ENCODE peak calls at places on chromosome 13, in eight cellular contexts. One of them, this sample, is unnamed.

GRCh38 chr13:29594310-29594709 is 1.2 kb downstream of the SLC7A1 start:
- DNase-seq in A549: peak; percentile 80
- DNase-seq in stimulated activated CD4-positive, alpha-beta T cell treated with anti-CD3 and anti-CD28 coated beads, Interleukin-2, amount 100 ng/mL, for 4 hours: peak; percentile 24
- DNase-seq in NCI-H774: peak; percentile 8
- DNase-seq in brain microvascular endothelial cell: peak; percentile 84
- DNase-seq in heart right ventricle: no peak
- DNase-seq in endodermal cell: peak; percentile 71
- DNase-seq in NCI-H1436: no peak
- DNase-seq in this sample: peak; percentile 42

GRCh38 chr13:94660695-94661324 is 51.5 kb downstream of the SOX21 start:
- DNase-seq in brain microvascular endothelial cell: peak; percentile 27
- DNase-seq in A549: peak; percentile 45
- DNase-seq in NCI-H1436: no peak
- DNase-seq in endodermal cell: no peak
- DNase-seq in stimulated activated CD4-positive, alpha-beta T cell treated with anti-CD3 and anti-CD28 coated beads, Interleukin-2, amount 100 ng/mL, for 4 hours: no peak
- DNase-seq in heart right ventricle: no peak
- DNase-seq in NCI-H774: peak; percentile 47
- DNase-seq in this sample: no peak

GRCh38 chr13:88031980-88032562 is 360.9 kb downstream of the SLITRK5 start:
- DNase-seq in A549: no peak
- DNase-seq in endodermal cell: no peak
- DNase-seq in NCI-H774: no peak
- DNase-seq in heart right ventricle: no peak
- DNase-seq in brain microvascular endothelial cell: no peak
- DNase-seq in stimulated activated CD4-positive, alpha-beta T cell treated with anti-CD3 and anti-CD28 coated beads, Interleukin-2, amount 100 ng/mL, for 4 hours: no peak
- DNase-seq in NCI-H1436: no peak
- DNase-seq in this sample: no peak

GRCh38 chr13:113860051-113860471 is 3.8 kb downstream of the GAS6 start:
- DNase-seq in heart right ventricle: no peak
- DNase-seq in brain microvascular endothelial cell: no peak
- DNase-seq in NCI-H774: no peak
- DNase-seq in A549: no peak
- DNase-seq in NCI-H1436: no peak
- DNase-seq in stimulated activated CD4-positive, alpha-beta T cell treated with anti-CD3 and anti-CD28 coated beads, Interleukin-2, amount 100 ng/mL, for 4 hours: no peak
- DNase-seq in endodermal cell: peak; percentile 74
- DNase-seq in this sample: no peak

GRCh38 chr13:99614465-99614885 is 113.2 kb downstream of the TM9SF2 start:
- DNase-seq in endodermal cell: peak; percentile 75
- DNase-seq in stimulated activated CD4-positive, alpha-beta T cell treated with anti-CD3 and anti-CD28 coated beads, Interleukin-2, amount 100 ng/mL, for 4 hours: no peak
- DNase-seq in A549: peak; percentile 53
- DNase-seq in heart right ventricle: no peak
- DNase-seq in brain microvascular endothelial cell: no peak
- DNase-seq in NCI-H1436: no peak
- DNase-seq in NCI-H774: peak; percentile 13
- DNase-seq in this sample: no peak

GRCh38 chr13:53105881-53106280 is 77.3 kb downstream of the OLFM4 start:
- DNase-seq in NCI-H1436: no peak
- DNase-seq in NCI-H774: no peak
- DNase-seq in endodermal cell: no peak
- DNase-seq in heart right ventricle: no peak
- DNase-seq in brain microvascular endothelial cell: no peak
- DNase-seq in A549: no peak
- DNase-seq in stimulated activated CD4-positive, alpha-beta T cell treated with anti-CD3 and anti-CD28 coated beads, Interleukin-2, amount 100 ng/mL, for 4 hours: no peak
- DNase-seq in this sample: no peak

GRCh38 chr13:37486171-37486661 is 112.4 kb downstream of the POSTN start:
- DNase-seq in brain microvascular endothelial cell: no peak
- DNase-seq in NCI-H1436: no peak
- DNase-seq in heart right ventricle: no peak
- DNase-seq in NCI-H774: no peak
- DNase-seq in A549: no peak
- DNase-seq in endodermal cell: no peak
- DNase-seq in stimulated activated CD4-positive, alpha-beta T cell treated with anti-CD3 and anti-CD28 coated beads, Interleukin-2, amount 100 ng/mL, for 4 hours: no peak
- DNase-seq in this sample: no peak

GRCh38 chr13:102900193-102900608 is 54.4 kb downstream of the ERCC5 start:
- DNase-seq in endodermal cell: no peak
- DNase-seq in NCI-H774: no peak
- DNase-seq in stimulated activated CD4-positive, alpha-beta T cell treated with anti-CD3 and anti-CD28 coated beads, Interleukin-2, amount 100 ng/mL, for 4 hours: no peak
- DNase-seq in A549: no peak
- DNase-seq in NCI-H1436: no peak
- DNase-seq in heart right ventricle: no peak
- DNase-seq in brain microvascular endothelial cell: no peak
- DNase-seq in this sample: no peak

GRCh38 chr13:30796132-30796832 is 60.9 kb downstream of the ALOX5AP start:
- DNase-seq in brain microvascular endothelial cell: peak; percentile 43
- DNase-seq in NCI-H1436: no peak
- DNase-seq in A549: peak; percentile 37
- DNase-seq in stimulated activated CD4-positive, alpha-beta T cell treated with anti-CD3 and anti-CD28 coated beads, Interleukin-2, amount 100 ng/mL, for 4 hours: no peak
- DNase-seq in heart right ventricle: no peak
- DNase-seq in endodermal cell: no peak
- DNase-seq in NCI-H774: no peak
- DNase-seq in this sample: no peak

GRCh38 chr13:68810660-68811059 is 1297.0 kb upstream of the ATXN8OS start:
- DNase-seq in NCI-H1436: no peak
- DNase-seq in A549: peak; percentile 2
- DNase-seq in NCI-H774: no peak
- DNase-seq in endodermal cell: no peak
- DNase-seq in brain microvascular endothelial cell: no peak
- DNase-seq in heart right ventricle: no peak
- DNase-seq in stimulated activated CD4-positive, alpha-beta T cell treated with anti-CD3 and anti-CD28 coated beads, Interleukin-2, amount 100 ng/mL, for 4 hours: no peak
- DNase-seq in this sample: no peak

GRCh38 chr13:91346848-91347211 is 657 bp upstream of the MIR17HG start:
- DNase-seq in NCI-H774: no peak
- DNase-seq in heart right ventricle: no peak
- DNase-seq in NCI-H1436: no peak
- DNase-seq in stimulated activated CD4-positive, alpha-beta T cell treated with anti-CD3 and anti-CD28 coated beads, Interleukin-2, amount 100 ng/mL, for 4 hours: peak; percentile 28
- DNase-seq in endodermal cell: no peak
- DNase-seq in brain microvascular endothelial cell: no peak
- DNase-seq in A549: peak; percentile 18
- DNase-seq in this sample: peak; percentile 42

GRCh38 chr13:52851153-52851962 is 2.9 kb upstream of the PCDH8 start:
- DNase-seq in A549: no peak
- DNase-seq in NCI-H774: no peak
- DNase-seq in NCI-H1436: no peak
- DNase-seq in stimulated activated CD4-positive, alpha-beta T cell treated with anti-CD3 and anti-CD28 coated beads, Interleukin-2, amount 100 ng/mL, for 4 hours: no peak
- DNase-seq in endodermal cell: peak; percentile 91
- DNase-seq in brain microvascular endothelial cell: no peak
- DNase-seq in heart right ventricle: peak; percentile 23
- DNase-seq in this sample: no peak

GRCh38 chr13:103638706-103639105 is 572.5 kb upstream of the SLC10A2 start:
- DNase-seq in NCI-H1436: no peak
- DNase-seq in stimulated activated CD4-positive, alpha-beta T cell treated with anti-CD3 and anti-CD28 coated beads, Interleukin-2, amount 100 ng/mL, for 4 hours: no peak
- DNase-seq in A549: no peak
- DNase-seq in heart right ventricle: no peak
- DNase-seq in NCI-H774: no peak
- DNase-seq in endodermal cell: no peak
- DNase-seq in brain microvascular endothelial cell: no peak
- DNase-seq in this sample: no peak

GRCh38 chr13:82698383-82698782 is 1183.9 kb downstream of the SLITRK1 start:
- DNase-seq in A549: no peak
- DNase-seq in NCI-H774: no peak
- DNase-seq in NCI-H1436: no peak
- DNase-seq in stimulated activated CD4-positive, alpha-beta T cell treated with anti-CD3 and anti-CD28 coated beads, Interleukin-2, amount 100 ng/mL, for 4 hours: no peak
- DNase-seq in endodermal cell: no peak
- DNase-seq in brain microvascular endothelial cell: no peak
- DNase-seq in heart right ventricle: no peak
- DNase-seq in this sample: no peak

This sample was measured in activated T-cell treated with anti-CD3 and anti-CD28 coated beads for 24 hours.